ENCODE peak calls at places on chromosomes 4 and X, in six cellular contexts. Z is HepG2, K is pancreas, Q is tibial nerve, O is fibroblast of lung, A is mucosa of descending colon. E is an unnamed sample.

GRCh38 chrX:24145340-24146186 is 4.0 kb upstream of the ZFX start:
- DNase-seq in Z (peak; percentile 18), K (no peak), Q (no peak), O (peak; percentile 83), A (no peak), E (no peak)

GRCh38 chr4:14902337-14902736 is 99.9 kb upstream of the CPEB2 start:
- DNase-seq in Z (no peak), K (no peak), Q (no peak), O (no peak), A (no peak), E (no peak)

GRCh38 chrX:36431819-36432218 is 512.3 kb downstream of the CFAP47 start:
- DNase-seq in Z (no peak), K (no peak), Q (no peak), O (peak; percentile 58), A (no peak), E (no peak)

GRCh38 chrX:56745019-56745418 is 16.0 kb downstream of the NBDY start:
- DNase-seq in Z (peak; percentile 37), K (no peak), Q (no peak), O (peak; percentile 63), A (no peak), E (no peak)

GRCh38 chrX:71923516-71923915 is 12.9 kb downstream of the NHSL2 start:
- DNase-seq in Z (no peak), K (no peak), Q (no peak), O (peak; percentile 13), A (no peak), E (no peak)

GRCh38 chrX:32530802-32531403 is 680.4 kb downstream of the DMD start:
- DNase-seq in Z (peak; percentile 21), K (peak; percentile 17), Q (peak; percentile 46), O (peak; percentile 14), A (peak; percentile 38), E (peak; percentile 32)

GRCh38 chr4:2154215-2154614 is 87.7 kb downstream of the HAUS3 start:
- DNase-seq in Z (no peak), K (no peak), Q (no peak), O (no peak), A (no peak), E (no peak)

GRCh38 chr4:106868381-106869035 is 167.6 kb downstream of the DKK2 start:
- DNase-seq in Z (no peak), K (no peak), Q (no peak), O (peak; percentile 66), A (no peak), E (peak; percentile 91)

GRCh38 chrX:57528670-57529255 is 63.0 kb upstream of the ZXDB start:
- DNase-seq in Z (peak; percentile 5), K (no peak), Q (no peak), O (no peak), A (peak; percentile 21), E (no peak)

GRCh38 chr4:13294961-13295605 is 189.1 kb downstream of the RAB28 start:
- DNase-seq in Z (peak; percentile 79), K (no peak), Q (no peak), O (peak; percentile 60), A (no peak), E (no peak)

GRCh38 chr4:94390804-94391410 is 48.3 kb upstream of the HPGDS start:
- DNase-seq in Z (peak; percentile 20), K (no peak), Q (peak; percentile 67), O (no peak), A (peak; percentile 67), E (no peak)

GRCh38 chrX:103608305-103608963 is 671 bp downstream of the TCEAL3 start:
- DNase-seq in Z (no peak), K (peak; percentile 34), Q (no peak), O (no peak), A (peak; percentile 9), E (no peak)

GRCh38 chr4:89242864-89243740 is 64.5 kb downstream of the GPRIN3 start:
- DNase-seq in Z (no peak), K (no peak), Q (no peak), O (no peak), A (no peak), E (no peak)

GRCh38 chr4:8244931-8245460 is 24.6 kb upstream of the HTRA3 start:
- DNase-seq in Z (no peak), K (no peak), Q (no peak), O (no peak), A (no peak), E (no peak)

GRCh38 chrX:15384304-15384703 is at the start of gene VEGFD:
- DNase-seq in Z (peak; percentile 54), K (no peak), Q (no peak), O (peak; percentile 32), A (no peak), E (no peak)

GRCh38 chrX:109709129-109709631 is 23.9 kb downstream of the ACSL4 start:
- DNase-seq in Z (peak; percentile 82), K (no peak), Q (no peak), O (peak; percentile 72), A (no peak), E (no peak)

GRCh38 chr4:150355858-150356455 is 226.0 kb upstream of the MAB21L2 start:
- DNase-seq in Z (peak; percentile 69), K (no peak), Q (no peak), O (no peak), A (no peak), E (no peak)

DNA sequence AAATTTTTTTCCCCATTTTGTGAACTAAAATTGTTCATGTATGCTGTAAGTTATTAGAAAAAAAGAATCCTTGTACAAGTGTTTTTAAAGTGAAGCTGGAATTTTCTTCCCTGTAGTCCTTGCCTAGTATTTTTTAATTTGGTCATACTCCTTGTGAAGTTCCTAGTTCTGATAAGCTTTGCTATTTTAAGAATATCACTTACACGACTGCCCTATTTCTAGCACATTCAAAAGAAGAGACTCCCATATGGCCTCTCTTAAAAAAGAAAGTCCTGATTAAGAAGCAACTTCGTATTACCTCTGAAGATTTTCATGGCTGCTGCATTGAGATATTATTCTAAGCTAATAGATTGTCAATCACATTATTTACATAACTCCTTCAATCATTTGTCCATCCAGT is 87.2 kb downstream of the KLHL8 start:
- DNase-seq in Z (no peak), K (no peak), Q (no peak), O (no peak), A (no peak), E (no peak)
- H3K36me3 ChIP-seq in Z (peaks cover 89% of the 10 kb centered on the region), K (peaks cover 66% of the 10 kb centered on the region), Q (peaks cover 99% of the 10 kb centered on the region), O (peaks cover 4% of the 10 kb centered on the region), A (peaks cover 8% of the 10 kb centered on the region), E (peaks cover 74% of the 10 kb centered on the region)

GRCh38 chr4:81049310-81049709 is 18.8 kb downstream of the BMP3 start:
- DNase-seq in Z (no peak), K (no peak), Q (peak; percentile 15), O (no peak), A (no peak), E (no peak)
- H3K36me3 ChIP-seq in Z (no peaks in the 10 kb centered on the region), K (no peaks in the 10 kb centered on the region), Q (no peaks in the 10 kb centered on the region), O (no peaks in the 10 kb centered on the region), A (no peaks in the 10 kb centered on the region), E (no peaks in the 10 kb centered on the region)

DNA sequence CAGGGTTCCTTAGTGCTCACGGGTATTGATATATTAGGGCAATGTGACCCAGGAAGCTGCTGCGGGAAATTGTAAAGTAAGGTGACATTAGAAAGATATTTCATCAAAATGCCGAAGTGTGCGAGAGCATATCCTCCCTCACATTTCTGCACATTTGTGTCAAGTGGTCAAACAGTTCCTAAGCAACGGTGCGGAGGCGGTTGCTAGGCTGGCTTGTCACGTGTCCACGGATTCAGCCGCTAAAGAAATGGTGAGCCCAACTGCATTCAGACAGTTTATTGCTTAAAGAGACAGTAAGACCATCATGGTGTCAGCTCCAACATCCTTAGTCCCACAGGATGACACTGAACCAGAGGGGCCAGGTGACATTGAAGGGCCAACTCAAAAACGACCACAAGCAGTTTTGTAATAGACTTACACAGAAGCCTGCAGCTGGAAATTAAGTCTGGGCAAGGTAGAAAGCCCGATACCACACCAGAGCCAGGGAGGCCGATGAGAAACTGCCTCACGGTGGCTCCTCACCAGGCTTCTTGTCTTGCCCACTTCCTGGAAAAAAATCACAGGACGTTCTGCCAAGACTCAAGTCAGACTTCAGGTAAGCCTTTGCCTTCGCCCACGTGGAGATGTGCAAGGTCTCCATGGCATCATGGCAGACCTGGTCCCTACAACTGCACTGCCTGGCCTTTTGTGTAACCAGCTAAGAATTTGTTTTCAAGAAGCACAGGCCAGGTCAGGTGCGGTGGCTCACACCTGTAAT is 50.4 kb downstream of the USP11 start:
- DNase-seq in Z (peak; percentile 6), K (no peak), Q (peak; percentile 4), O (peak; percentile 69), A (peak; percentile 1), E (no peak)
- H3K36me3 ChIP-seq in Z (no peaks in the 10 kb centered on the region), K (no peaks in the 10 kb centered on the region), Q (no peaks in the 10 kb centered on the region), O (no peaks in the 10 kb centered on the region), A (no peaks in the 10 kb centered on the region), E (no peaks in the 10 kb centered on the region)

GRCh38 chr4:39518484-39518883 is 8.8 kb downstream of the UGDH start:
- DNase-seq in Z (no peak), K (no peak), Q (no peak), O (no peak), A (no peak), E (no peak)
- H3K36me3 ChIP-seq in Z (peaks cover 30% of the 10 kb centered on the region), K (peaks cover 12% of the 10 kb centered on the region), Q (peaks cover 50% of the 10 kb centered on the region), O (peaks cover 7% of the 10 kb centered on the region), A (no peaks in the 10 kb centered on the region), E (peaks cover 23% of the 10 kb centered on the region)

DNA sequence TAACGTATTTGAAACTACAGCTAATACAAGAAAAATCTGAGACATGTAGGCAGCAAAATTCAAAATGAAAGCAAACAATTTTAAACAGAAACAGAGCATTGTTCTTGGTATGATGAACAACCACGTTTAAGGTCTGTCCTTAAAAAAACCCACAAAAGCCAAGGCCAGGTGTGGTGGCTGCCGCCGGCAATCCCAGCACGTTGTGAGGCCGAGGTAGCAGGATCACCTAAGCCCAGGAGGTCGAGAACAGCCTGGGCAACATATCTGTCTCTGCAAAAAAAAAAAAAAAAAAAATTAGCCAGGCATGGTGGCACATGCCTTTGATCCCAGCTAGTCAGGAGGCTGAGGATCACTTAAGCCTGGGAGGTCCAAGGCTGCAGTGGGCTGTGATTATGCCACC is 13.7 kb downstream of the RWDD4 start:
- DNase-seq in Z (no peak), K (no peak), Q (no peak), O (no peak), A (no peak), E (no peak)
- H3K36me3 ChIP-seq in Z (peaks cover 30% of the 10 kb centered on the region), K (peaks cover 44% of the 10 kb centered on the region), Q (peaks cover 76% of the 10 kb centered on the region), O (peaks cover 2% of the 10 kb centered on the region), A (no peaks in the 10 kb centered on the region), E (peaks cover 48% of the 10 kb centered on the region)

GRCh38 chr4:39280770-39281169 is 85.4 kb downstream of the RFC1 start:
- DNase-seq in Z (no peak), K (no peak), Q (no peak), O (no peak), A (no peak), E (no peak)

GRCh38 chr4:39291686-39292085 is 74.5 kb downstream of the RFC1 start:
- DNase-seq in Z (no peak), K (no peak), Q (no peak), O (no peak), A (no peak), E (no peak)

GRCh38 chr4:39285853-39286252 is 80.3 kb downstream of the RFC1 start:
- DNase-seq in Z (no peak), K (no peak), Q (no peak), O (no peak), A (no peak), E (no peak)

GRCh38 chr4:39285111-39285795 is 80.9 kb downstream of the RFC1 start:
- DNase-seq in Z (no peak), K (no peak), Q (no peak), O (no peak), A (no peak), E (no peak)

GRCh38 chr4:39286263-39286662 is 79.9 kb downstream of the RFC1 start:
- DNase-seq in Z (no peak), K (no peak), Q (no peak), O (no peak), A (no peak), E (no peak)
- H3K36me3 ChIP-seq in Z (peaks cover 56% of the 10 kb centered on the region), K (peaks cover 44% of the 10 kb centered on the region), Q (peaks cover 89% of the 10 kb centered on the region), O (peaks cover 4% of the 10 kb centered on the region), A (no peaks in the 10 kb centered on the region), E (peaks cover 84% of the 10 kb centered on the region)